ENCODE peak calls at places on chromosomes 4 and X, in seven cellular contexts. S is Right ventricle myocardium superior, B is cardiac muscle cell, T is cardiac fibroblast, H is heart left ventricle, Y is GM12891, R is HEK293T. U is an unnamed sample.

GRCh38 chrX:72714471-72714916 is 388 bp upstream of the PHKA1 start:
- DNase-seq in H (peak; percentile 62), Y (no peak), T (peak; percentile 71), B (peak; percentile 44), R (peak; percentile 42), S (peak; percentile 82), U (peak; percentile 55)

GRCh38 chr4:24765331-24765990 is 29.9 kb upstream of the SOD3 start:
- DNase-seq in T (no peak), H (no peak), B (no peak), R (no peak), S (no peak), Y (no peak), U (no peak)

GRCh38 chr4:110631582-110632505 is 9.0 kb upstream of the PITX2 start:
- DNase-seq in R (no peak), H (peak; percentile 39), B (peak; percentile 91), T (peak; percentile 89), S (peak; percentile 66), Y (peak; percentile 81), U (peak; percentile 67)

GRCh38 chr4:182717788-182718583 is 199.2 kb downstream of the DCTD start:
- DNase-seq in R (no peak), T (no peak), H (no peak), Y (no peak), B (no peak), S (no peak), U (peak; percentile 46)

GRCh38 chr4:41245983-41246382 is 10.7 kb upstream of the UCHL1 start:
- DNase-seq in H (no peak), S (no peak), R (no peak), Y (no peak), B (no peak), T (no peak), U (no peak)

GRCh38 chrX:101080326-101080725 is 1.6 kb downstream of the TMEM35A start:
- DNase-seq in R (no peak), H (no peak), B (no peak), S (no peak), T (no peak), Y (no peak), U (no peak)

GRCh38 chrX:56120242-56120641 is 111.9 kb upstream of the KLF8 start:
- DNase-seq in H (no peak), Y (no peak), R (no peak), B (no peak), T (no peak), S (no peak), U (no peak)

GRCh38 chr4:139030614-139031235 is 15.1 kb downstream of the NOCT start:
- DNase-seq in T (peak; percentile 88), Y (peak; percentile 57), R (peak; percentile 79), B (peak; percentile 87), S (peak; percentile 54), H (peak; percentile 65), U (peak; percentile 85)